ENCODE peak calls at places on chromosome 10, in six cellular contexts. M is neural progenitor cell, L is mammary epithelial cell, I is adrenal gland, R is AG09309, J is A549. B is an unnamed sample.

GRCh38 chr10:103584216-103585010 is 90.9 kb downstream of the NEURL1 start:
- DNase-seq in M (no peak), J (no peak), R (no peak), L (no peak), I (no peak), B (peak)

GRCh38 chr10:3226960-3227724 is 54.6 kb upstream of the PITRM1 start:
- DNase-seq in I (no peak), R (peak), L (peak), J (peak), M (no peak), B (peak)

GRCh38 chr10:70562036-70562710 is 40.4 kb downstream of the PRF1 start:
- DNase-seq in I (no peak), R (no peak), J (no peak), L (no peak), M (no peak), B (peak)

GRCh38 chr10:78551184-78552005 is 517.4 kb upstream of the ZMIZ1 start:
- DNase-seq in R (no peak), M (peak), L (no peak), J (no peak), I (no peak), B (no peak)

GRCh38 chr10:32328499-32328898 is 18.5 kb downstream of the EPC1 start:
- DNase-seq in M (no peak), R (no peak), L (no peak), I (no peak), J (no peak), B (no peak)

GRCh38 chr10:85642082-85642420 is 724.5 kb downstream of the GRID1 start:
- DNase-seq in L (no peak), I (no peak), R (peak), M (no peak), J (no peak), B (no peak)

GRCh38 chr10:6985644-6986043 is 405.6 kb upstream of the PRKCQ start:
- DNase-seq in J (no peak), R (no peak), M (no peak), I (no peak), L (no peak), B (no peak)

GRCh38 chr10:31697271-31698168 is 231.1 kb downstream of the ARHGAP12 start:
- DNase-seq in M (no peak), I (peak), L (no peak), R (peak), J (no peak), B (peak)

GRCh38 chr10:127679642-127680255 is 57.2 kb upstream of the FOXI2 start:
- DNase-seq in I (no peak), J (no peak), L (no peak), R (no peak), M (peak), B (no peak)

GRCh38 chr10:8444630-8445029 is 390.1 kb downstream of the GATA3 start:
- DNase-seq in J (no peak), L (no peak), R (no peak), I (no peak), M (peak), B (no peak)

GRCh38 chr10:11164806-11165590 is 147.3 kb downstream of the CELF2 start:
- DNase-seq in M (peak), J (no peak), I (peak), L (peak), R (peak), B (peak)

GRCh38 chr10:69864321-69864720 is 62.6 kb downstream of the COL13A1 start:
- DNase-seq in J (peak), R (peak), I (no peak), L (peak), M (no peak), B (peak)

GRCh38 chr10:95573953-95574604 is 12.9 kb upstream of the SORBS1 start:
- DNase-seq in I (no peak), J (no peak), R (no peak), L (no peak), M (no peak), B (no peak)

GRCh38 chr10:113087082-113088029 is 137.3 kb downstream of the TCF7L2 start:
- DNase-seq in M (no peak), J (peak), R (peak), I (no peak), L (peak), B (peak)

GRCh38 chr10:54620352-54620751 is 180.7 kb downstream of the PCDH15 start:
- DNase-seq in M (no peak), I (no peak), L (no peak), J (no peak), R (no peak), B (no peak)

GRCh38 chr10:60267802-60268201 is 121.9 kb downstream of the ANK3 start:
- DNase-seq in R (no peak), L (no peak), I (no peak), J (no peak), M (no peak), B (no peak)

GRCh38 chr10:25023278-25023677 is 6.9 kb downstream of the THNSL1 start:
- DNase-seq in L (no peak), J (no peak), M (no peak), I (no peak), R (no peak), B (no peak)

GRCh38 chr10:31042670-31043069 is 11.0 kb upstream of the ZNF438 start:
- DNase-seq in M (no peak), R (no peak), L (no peak), J (no peak), I (no peak), B (no peak)

GRCh38 chr10:68560201-68560915 is at the start of gene TET1:
- DNase-seq in L (peak), R (no peak), I (peak), M (peak), J (peak), B (no peak)

GRCh38 chr10:93271347-93271746 is 197.7 kb downstream of the CYP26A1 start:
- DNase-seq in I (no peak), J (no peak), R (no peak), M (no peak), L (no peak), B (no peak)

GRCh38 chr10:51462076-51462779 is 237.2 kb downstream of the CSTF2T start:
- DNase-seq in L (no peak), M (no peak), I (no peak), R (peak), J (no peak), B (peak)

GRCh38 chr10:124745678-124746077 is 1.5 kb upstream of the FAM53B start:
- DNase-seq in L (peak), J (peak), I (no peak), M (peak), R (no peak), B (peak)

GRCh38 chr10:122113161-122113944 is 124.4 kb downstream of the TACC2 start:
- DNase-seq in L (peak), I (peak), M (peak), R (no peak), J (peak), B (peak)

GRCh38 chr10:120575411-120575810 is 118.4 kb downstream of the PLPP4 start:
- DNase-seq in R (no peak), I (no peak), L (no peak), J (no peak), M (no peak), B (no peak)

GRCh38 chr10:110841767-110842267 is 29.9 kb upstream of the PDCD4 start:
- DNase-seq in J (no peak), R (no peak), M (no peak), I (no peak), L (no peak), B (no peak)

GRCh38 chr10:59134785-59135184 is 41.7 kb upstream of the PHYHIPL start:
- DNase-seq in I (no peak), M (no peak), J (no peak), L (no peak), R (no peak), B (no peak)

GRCh38 chr10:36187382-36188042 is 545.4 kb upstream of the FZD8 start:
- DNase-seq in L (no peak), I (no peak), R (no peak), M (no peak), J (no peak), B (no peak)

GRCh38 chr10:75546004-75546403 is 114.6 kb downstream of the LRMDA start:
- DNase-seq in R (no peak), L (no peak), M (no peak), J (no peak), I (no peak), B (peak)

GRCh38 chr10:78913219-78914059 is 155.3 kb upstream of the ZMIZ1 start:
- DNase-seq in M (peak), L (no peak), R (no peak), J (no peak), I (no peak), B (no peak)

GRCh38 chr10:31948021-31948420 is 19.4 kb upstream of the ARHGAP12 start:
- DNase-seq in R (no peak), M (no peak), I (no peak), L (no peak), J (no peak), B (no peak)

GRCh38 chr10:126247454-126247975 is 140.8 kb downstream of the ADAM12 start:
- DNase-seq in L (peak), M (no peak), R (peak), J (peak), I (peak), B (peak)

GRCh38 chr10:34764347-34764991 is 50.6 kb downstream of the PARD3 start:
- DNase-seq in J (no peak), M (no peak), I (no peak), R (no peak), L (no peak), B (no peak)

GRCh38 chr10:74875966-74876365 is 49.6 kb downstream of the KAT6B start:
- DNase-seq in I (no peak), R (no peak), J (peak), L (no peak), M (no peak), B (no peak)

GRCh38 chr10:71927669-71928592 is 36.3 kb upstream of the CHST3 start:
- DNase-seq in M (no peak), I (no peak), J (peak), L (peak), R (peak), B (peak)

GRCh38 chr10:5496261-5497250 is 2.8 kb downstream of the CALML5 start:
- DNase-seq in R (no peak), L (no peak), J (no peak), I (no peak), M (no peak), B (no peak)

GRCh38 chr10:107545717-107546116 is 381.2 kb upstream of the SORCS1 start:
- DNase-seq in J (no peak), I (no peak), L (peak), R (no peak), M (no peak), B (no peak)

GRCh38 chr10:73625004-73625883 is 16.0 kb downstream of the MYOZ1 start:
- DNase-seq in R (no peak), M (peak), J (peak), L (peak), I (peak), B (no peak)

GRCh38 chr10:97154162-97154561 is 31.6 kb downstream of the SLIT1 start:
- DNase-seq in J (no peak), M (no peak), R (no peak), I (no peak), L (no peak), B (no peak)

DNA sequence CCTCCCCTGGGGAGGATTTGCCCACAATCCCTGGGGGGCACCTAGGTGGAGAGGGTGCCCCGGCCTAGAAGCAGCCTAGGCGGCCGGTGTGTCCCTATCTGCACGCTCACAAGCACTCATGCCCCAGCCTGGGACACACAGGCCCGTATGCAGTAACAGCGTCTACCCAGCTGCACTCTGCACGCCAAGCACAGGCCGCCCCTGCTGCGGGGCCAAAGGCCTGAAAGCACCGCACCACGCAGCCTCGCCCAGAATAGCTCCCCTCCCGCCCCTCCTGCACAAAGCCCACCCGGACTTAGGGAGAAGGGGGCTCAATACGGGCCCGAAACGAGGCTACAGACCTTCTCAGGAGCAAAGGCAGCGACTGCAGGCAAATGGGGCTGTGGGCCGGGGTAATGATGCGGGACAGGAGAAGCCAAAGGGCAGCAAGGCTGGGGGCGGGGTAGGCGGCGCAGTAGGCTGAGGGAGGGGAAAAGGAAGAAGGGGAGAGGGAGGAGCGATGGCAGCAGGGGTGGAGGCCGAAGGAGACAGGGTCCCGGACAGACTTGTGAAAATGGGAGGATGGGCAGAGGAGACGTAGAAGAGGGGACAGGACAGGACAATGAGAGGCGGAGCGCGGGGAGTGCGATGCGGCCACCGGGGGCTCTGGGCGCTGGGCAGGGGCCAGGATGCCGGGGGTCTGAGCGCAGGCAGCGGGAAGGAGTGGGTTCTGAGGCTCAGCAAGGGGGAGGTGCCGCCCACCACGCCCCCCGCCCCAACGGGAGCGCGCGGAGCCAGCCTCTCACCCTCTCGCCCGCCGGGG is 544 bp downstream of the GPRIN2 start:
- DNase-seq in J (peak), R (no peak), M (peak), I (peak), L (no peak), B (no peak)
- H3K4me3 ChIP-seq in J (peak), R (no peak), M (peak), I (peak), L (peak), B (no peak)

DNA sequence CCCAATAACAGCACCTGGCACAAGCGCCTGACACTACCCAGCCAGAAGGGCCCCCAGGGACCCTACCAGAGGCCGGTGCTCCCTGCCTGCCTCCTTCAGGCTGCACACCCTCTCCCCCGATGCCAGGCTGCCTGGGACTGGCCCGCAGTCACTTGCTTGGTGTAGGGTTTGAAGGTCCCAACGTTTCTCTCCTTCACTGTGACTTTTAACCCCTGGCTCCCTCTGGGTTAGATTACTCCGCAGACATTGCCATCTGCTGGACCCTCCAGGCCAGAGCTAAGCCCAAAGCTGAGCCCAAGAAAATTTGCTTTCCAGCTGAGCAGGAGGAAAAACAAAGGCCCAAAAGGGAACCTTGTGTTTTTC is 6.9 kb downstream of the CDHR1 start:
- DNase-seq in I (no peak), R (no peak), L (no peak), J (no peak), M (peak), B (no peak)
- TF ChIP-seq CTCF in I (no peak), R (no peak), L (no peak), J (no peak), M (peak), B (no peak)

GRCh38 chr10:48683893-48684292 is 780 bp upstream of the WDFY4 start:
- DNase-seq in I (no peak), L (no peak), M (no peak), J (no peak), R (no peak), B (no peak)
- H3K4me3 ChIP-seq in I (no peak), L (no peak), M (no peak), J (no peak), R (no peak), B (no peak)

GRCh38 chr10:43376046-43376635 is 4.7 kb downstream of the FXYD4 start:
- DNase-seq in J (no peak), M (no peak), L (no peak), R (no peak), I (no peak), B (no peak)

GRCh38 chr10:43374194-43374593 is 2.8 kb downstream of the FXYD4 start:
- DNase-seq in M (no peak), L (no peak), J (no peak), I (no peak), R (no peak), B (no peak)

GRCh38 chr10:43375401-43376020 is 4.1 kb downstream of the FXYD4 start:
- DNase-seq in I (no peak), J (no peak), L (no peak), M (no peak), R (no peak), B (no peak)

GRCh38 chr10:43376828-43377227 is 5.4 kb downstream of the FXYD4 start:
- DNase-seq in L (no peak), R (no peak), M (no peak), J (no peak), I (no peak), B (no peak)

DNA sequence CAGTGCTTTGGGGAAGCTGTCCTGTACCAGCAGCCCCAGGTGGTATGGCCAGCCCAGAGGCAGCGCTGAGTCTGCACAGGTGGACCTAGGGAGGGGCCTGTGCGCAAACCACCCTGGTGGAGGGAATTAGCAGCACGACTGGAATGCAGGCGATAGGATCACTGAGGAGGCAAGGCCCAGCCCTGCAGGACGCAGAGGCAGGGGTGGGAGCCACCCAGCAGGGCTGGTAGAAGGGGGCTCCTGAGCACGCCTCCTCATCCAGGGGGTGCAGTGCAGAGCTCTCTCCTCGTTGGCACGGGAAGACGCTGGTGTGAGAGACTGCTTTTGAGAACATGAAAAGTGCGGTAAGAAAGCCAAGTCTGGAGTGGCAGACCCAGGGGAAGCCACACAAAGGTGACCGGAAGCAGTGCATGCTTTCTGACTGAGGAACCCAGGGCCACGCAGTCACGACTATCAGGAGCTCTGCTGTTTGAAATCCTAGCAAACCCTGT is 6.0 kb downstream of the FXYD4 start:
- DNase-seq in L (no peak), R (no peak), J (no peak), I (no peak), M (peak), B (no peak)
- TF ChIP-seq CTCF in L (no peak), R (peak), J (no peak), I (no peak), M (peak), B (no peak)